ENCODE peak calls at places on chromosomes 2 and 18, in four cellular contexts. K is effector memory CD4-positive, alpha-beta T cell; F is left ventricle myocardium inferior; S is CD8-positive, alpha-beta memory T cell. P is an unnamed sample.

GRCh38 chr2:11387100-11387390 is 42.6 kb upstream of the ROCK2 start:
- DNase-seq in S (no peak), K (no peak), F (no peak), P (no peak)

GRCh38 chr2:14601070-14601770 is 31.3 kb upstream of the LRATD1 start:
- DNase-seq in F (no peak), K (no peak), S (no peak), P (no peak)

GRCh38 chr2:202185816-202186221 is 52.6 kb downstream of the SUMO1 start:
- DNase-seq in S (no peak), F (no peak), K (no peak), P (no peak)

GRCh38 chr18:9101730-9102390 is 639 bp upstream of the NDUFV2 start:
- DNase-seq in S (no peak), K (no peak), F (no peak), P (peak; percentile 69)

GRCh38 chr2:203583696-203584095 is 48.6 kb upstream of the RAPH1 start:
- DNase-seq in S (no peak), K (no peak), F (no peak), P (no peak)

GRCh38 chr2:237280235-237280634 is 133.7 kb downstream of the COL6A3 start:
- DNase-seq in S (no peak), K (no peak), F (no peak), P (no peak)

GRCh38 chr2:162084561-162084960 is 10.5 kb upstream of the DPP4 start:
- DNase-seq in F (no peak), S (no peak), K (no peak), P (no peak)

GRCh38 chr2:12684471-12684936 is 32.2 kb upstream of the TRIB2 start:
- DNase-seq in K (no peak), S (no peak), F (no peak), P (no peak)

GRCh38 chr2:201797175-201797840 is 9.0 kb upstream of the CDK15 start:
- DNase-seq in S (no peak), K (no peak), F (no peak), P (no peak)

GRCh38 chr2:152406119-152406835 is 71.3 kb downstream of the FMNL2 start:
- DNase-seq in S (no peak), K (no peak), F (no peak), P (no peak)

GRCh38 chr2:41881249-41881648 is 166.6 kb upstream of the PKDCC start:
- DNase-seq in S (no peak), F (no peak), K (no peak), P (no peak)

GRCh38 chr2:65464604-65465003 is 32.2 kb upstream of the SPRED2 start:
- DNase-seq in K (no peak), F (peak; percentile 19), S (no peak), P (no peak)

GRCh38 chr18:9474103-9474982 is 970 bp upstream of the RALBP1 start:
- DNase-seq in K (no peak), F (no peak), S (no peak), P (no peak)

GRCh38 chr2:11337909-11338308 is 6.5 kb downstream of the ROCK2 start:
- DNase-seq in K (no peak), S (no peak), F (no peak), P (no peak)

GRCh38 chr2:176680916-176681315 is 411.7 kb downstream of the MTX2 start:
- DNase-seq in S (no peak), K (no peak), F (no peak), P (no peak)

GRCh38 chr18:37334494-37335125 is 231.0 kb downstream of the CELF4 start:
- DNase-seq in F (no peak), S (no peak), K (no peak), P (peak; percentile 7)

GRCh38 chr18:8758466-8758865 is 53.1 kb downstream of the MTCL1 start:
- DNase-seq in S (no peak), F (no peak), K (no peak), P (no peak)

GRCh38 chr2:212022966-212023365 is 515.6 kb downstream of the ERBB4 start:
- DNase-seq in K (no peak), S (no peak), F (no peak), P (no peak)

GRCh38 chr2:240962371-240963064 is 35.9 kb upstream of the SNED1 start:
- DNase-seq in K (no peak), F (peak; percentile 9), S (no peak), P (no peak)

GRCh38 chr2:215833531-215834162 is 179.7 kb downstream of the MREG start:
- DNase-seq in F (no peak), S (no peak), K (no peak), P (no peak)

GRCh38 chr2:164538250-164538866 is 82.9 kb downstream of the GRB14 start:
- DNase-seq in K (no peak), S (no peak), F (no peak), P (no peak)

GRCh38 chr2:84873350-84873749 is 7.5 kb downstream of the TRABD2A start:
- DNase-seq in K (no peak), S (no peak), F (no peak), P (no peak)

GRCh38 chr2:98759338-98759737 is 28.4 kb upstream of the MGAT4A start:
- DNase-seq in S (no peak), K (no peak), F (no peak), P (no peak)

GRCh38 chr2:182952741-182953450 is 85.4 kb downstream of the NCKAP1 start:
- DNase-seq in K (no peak), F (no peak), S (no peak), P (no peak)

GRCh38 chr2:1564506-1564905 is 151.2 kb downstream of the TPO start:
- DNase-seq in K (no peak), S (no peak), F (peak; percentile 48), P (peak; percentile 18)

GRCh38 chr2:150695441-150696135 is 208.1 kb upstream of the RND3 start:
- DNase-seq in F (no peak), S (no peak), K (no peak), P (no peak)

GRCh38 chr2:1887915-1888314 is 143.6 kb upstream of the PXDN start:
- DNase-seq in S (no peak), K (no peak), F (no peak), P (no peak)

GRCh38 chr2:102294802-102295489 is 16.4 kb upstream of the IL1RL1 start:
- DNase-seq in F (no peak), S (no peak), K (no peak), P (no peak)

GRCh38 chr2:112958428-112959108 is 19.2 kb upstream of the IL36G start:
- DNase-seq in S (no peak), K (no peak), F (no peak), P (peak; percentile 35)

GRCh38 chr2:223943561-223944008 is 1.6 kb downstream of the WDFY1 start:
- DNase-seq in K (no peak), F (no peak), S (no peak), P (no peak)

GRCh38 chr2:74671479-74671878 is 17.4 kb downstream of the SEMA4F start:
- DNase-seq in S (no peak), K (no peak), F (no peak), P (no peak)

GRCh38 chr2:206211657-206212255 is 52.1 kb downstream of the EEF1B2 start:
- DNase-seq in K (no peak), S (no peak), F (no peak), P (no peak)

GRCh38 chr2:106801256-106801655 is 84.7 kb downstream of the ST6GAL2 start:
- DNase-seq in F (no peak), S (no peak), K (no peak), P (no peak)

GRCh38 chr18:31233550-31234306 is 71.1 kb upstream of the DSC1 start:
- DNase-seq in S (no peak), K (no peak), F (no peak), P (no peak)

GRCh38 chr18:52750995-52751394 is 411.0 kb downstream of the DCC start:
- DNase-seq in F (no peak), K (no peak), S (no peak), P (no peak)

GRCh38 chr2:69943000-69943840 is 18.2 kb downstream of the ASPRV1 start:
- DNase-seq in S (no peak), K (no peak), F (no peak), P (no peak)

GRCh38 chr2:3460831-3461544 is 58.3 kb downstream of the ADI1 start:
- DNase-seq in F (peak; percentile 64), K (no peak), S (no peak), P (no peak)
- H3K27ac ChIP-seq in F (peak overlapping the region; percentile 93), K (no peak overlapping the region), S (no peak overlapping the region), P (no peak overlapping the region)

GRCh38 chr2:120594856-120595685 is 140.6 kb upstream of the GLI2 start:
- DNase-seq in S (no peak), K (no peak), F (no peak), P (no peak)
- H3K36me3 ChIP-seq in S (no peaks in the 10 kb centered on the region), K (no peaks in the 10 kb centered on the region), F (no peaks in the 10 kb centered on the region), P (no peaks in the 10 kb centered on the region)

DNA sequence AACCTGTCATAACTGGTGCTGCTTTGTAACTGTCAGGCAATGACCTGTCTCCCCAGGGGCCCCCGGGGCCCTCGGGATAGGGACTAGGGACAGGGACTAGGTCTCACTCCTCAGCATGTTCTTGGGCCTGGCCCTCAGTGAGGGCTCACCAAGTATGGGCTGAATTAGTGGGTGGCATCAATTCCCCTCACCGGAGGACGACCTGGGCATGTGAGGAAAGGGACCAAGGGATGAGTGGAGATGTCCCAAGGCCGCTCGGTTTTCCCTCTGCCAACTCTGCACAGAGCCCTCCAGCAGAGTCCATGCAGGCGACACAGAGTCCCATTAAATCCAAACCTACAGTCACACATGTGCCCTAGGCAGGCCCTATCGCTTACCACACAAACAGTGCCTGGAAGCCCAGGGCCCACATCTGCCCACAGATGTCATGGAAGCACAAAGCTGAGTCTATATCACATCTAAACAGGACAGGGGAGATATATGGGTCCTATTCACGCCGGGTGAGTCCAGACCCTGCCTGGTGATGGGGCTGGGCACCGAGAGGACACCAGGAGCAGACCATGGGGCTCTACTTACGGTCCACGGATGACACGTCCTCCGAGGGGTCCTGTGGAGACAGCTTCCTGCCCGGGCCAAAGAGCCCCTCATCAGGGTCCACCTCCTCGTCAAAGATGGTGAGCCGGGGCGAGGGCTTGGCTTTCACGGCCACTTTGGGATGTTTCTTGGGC is 26.6 kb downstream of the HS1BP3 start:
- DNase-seq in F (peak; percentile 12), K (no peak), S (no peak), P (no peak)
- H3K4me1 ChIP-seq in F (peaks cover 89% of the 10 kb centered on the region), K (no peaks in the 10 kb centered on the region), S (no peaks in the 10 kb centered on the region), P (no peaks in the 10 kb centered on the region)

DNA sequence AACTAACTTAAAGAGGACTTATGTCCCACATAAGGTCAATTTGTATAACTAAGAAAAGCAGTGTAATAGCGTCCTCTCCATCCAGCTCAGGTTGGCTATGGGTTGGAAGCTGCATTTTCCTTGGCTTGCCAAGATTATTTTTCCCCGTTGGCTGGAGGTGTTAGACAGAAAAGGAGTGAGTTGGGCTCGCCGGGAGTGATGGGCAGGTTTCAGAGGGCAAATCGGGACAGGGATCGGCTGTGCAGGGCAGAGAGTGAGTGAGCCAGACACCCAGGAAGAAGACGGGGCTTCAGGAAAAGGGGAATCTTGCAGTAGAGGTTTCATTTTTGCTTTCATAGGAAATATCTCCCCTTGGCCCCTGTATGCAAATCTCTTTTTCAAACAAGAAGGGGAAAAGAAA is 41.5 kb upstream of the MAP3K20 start:
- DNase-seq in K (no peak), F (peak; percentile 27), S (no peak), P (no peak)
- H3K27ac ChIP-seq in K (no peak overlapping the region), F (peak overlapping the region; percentile 33), S (no peak overlapping the region), P (no peak overlapping the region)

GRCh38 chr2:108451976-108452375 is 3.0 kb downstream of the GCC2 start:
- DNase-seq in F (no peak), S (no peak), K (no peak), P (no peak)
- H3K36me3 ChIP-seq in F (peaks cover 54% of the 10 kb centered on the region), S (peaks cover 29% of the 10 kb centered on the region), K (peaks cover 45% of the 10 kb centered on the region), P (peaks cover 51% of the 10 kb centered on the region)

DNA sequence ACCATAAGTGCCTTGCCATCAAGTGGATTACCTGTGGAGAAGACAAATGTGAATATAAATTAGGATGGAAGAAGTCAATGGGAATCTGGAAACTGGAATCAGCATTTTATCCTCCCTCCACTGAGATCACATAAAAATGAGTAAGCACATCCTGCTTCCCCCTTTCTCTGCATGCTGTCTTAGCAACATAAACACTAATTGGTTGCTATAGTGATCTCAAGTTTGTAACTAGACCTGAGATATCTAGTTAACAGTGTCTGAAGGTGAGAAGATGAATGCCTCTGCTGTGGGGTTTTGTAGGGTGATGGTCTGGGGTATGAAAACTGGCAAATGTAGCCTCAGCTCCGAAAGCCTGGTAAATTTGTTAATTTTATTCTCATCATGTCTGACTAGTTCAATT is 1357.5 kb upstream of the CELF4 start:
- DNase-seq in S (no peak), K (no peak), F (no peak), P (no peak)
- H3K4me1 ChIP-seq in S (no peaks in the 10 kb centered on the region), K (no peaks in the 10 kb centered on the region), F (no peaks in the 10 kb centered on the region), P (no peaks in the 10 kb centered on the region)

P was measured in CD4-positive, alpha-beta memory T cell.